ENCODE peak calls at places on chromosome 11, in five cellular contexts. U is mucosa of descending colon, Z is heart right ventricle, I is mesendoderm, B is HFF-Myc. S is an unnamed sample.
A peak's percentile ranks its signal among the peaks of the same experiment; 100 is the strongest.

GRCh38 chr11:101138245-101138930 is 8.8 kb upstream of the PGR start:
- DNase-seq in B (no peak), I (no peak), U (peak; percentile 16), Z (no peak), S (no peak)

GRCh38 chr11:62493801-62494200 is 52.8 kb downstream of the AHNAK start:
- DNase-seq in Z (no peak), I (no peak), U (no peak), B (no peak), S (no peak)

GRCh38 chr11:44159848-44160721 is 64.6 kb downstream of the EXT2 start:
- DNase-seq in I (no peak), Z (no peak), B (no peak), U (no peak), S (no peak)

GRCh38 chr11:7555067-7555699 is 41.4 kb downstream of the PPFIBP2 start:
- DNase-seq in U (peak; percentile 84), Z (peak; percentile 64), B (no peak), I (no peak), S (no peak)

GRCh38 chr11:113161671-113162589 is 152.5 kb upstream of the TTC12 start:
- DNase-seq in Z (no peak), U (no peak), B (no peak), I (no peak), S (no peak)

GRCh38 chr11:119660166-119660720 is 68.8 kb downstream of the NECTIN1 start:
- DNase-seq in U (no peak), I (no peak), B (no peak), Z (no peak), S (no peak)

GRCh38 chr11:94577841-94578240 is 10.7 kb downstream of the PIWIL4 start:
- DNase-seq in Z (no peak), U (no peak), I (no peak), B (no peak), S (no peak)

GRCh38 chr11:102664001-102664752 is 39.0 kb upstream of the MMP20 start:
- DNase-seq in I (peak; percentile 33), U (no peak), B (no peak), Z (no peak), S (no peak)